ENCODE peak calls at places on chromosomes 2 and 18, in six cellular contexts. J is A673, Q is lower lobe of right lung, A is BE2C, Y is H9, I is AG09319. X is an unnamed sample.
A peak's percentile ranks its signal among the peaks of the same experiment; 100 is the strongest.

GRCh38 chr2:160934991-160935390 is 225.2 kb upstream of the TANK start:
- DNase-seq in Y (no peak), J (no peak), I (no peak), A (no peak), Q (no peak), X (no peak)

GRCh38 chr2:201118957-201119848 is 3.2 kb downstream of the CFLAR start:
- DNase-seq in I (no peak), J (peak; percentile 81), Q (no peak), A (no peak), Y (no peak), X (no peak)

GRCh38 chr2:37085731-37086147 is 1.4 kb downstream of the GPATCH11 start:
- DNase-seq in Y (no peak), A (no peak), Q (no peak), J (no peak), I (no peak), X (peak; percentile 15)

GRCh38 chr2:222535477-222535876 is 111.1 kb downstream of the SGPP2 start:
- DNase-seq in Y (no peak), J (no peak), I (no peak), A (no peak), Q (no peak), X (no peak)

GRCh38 chr2:197647961-197648690 is 27.3 kb downstream of the RFTN2 start:
- DNase-seq in J (no peak), A (no peak), Y (no peak), Q (no peak), I (no peak), X (no peak)

GRCh38 chr2:33011941-33012340 is 65.2 kb downstream of the LTBP1 start:
- DNase-seq in Y (no peak), A (no peak), Q (no peak), J (peak; percentile 29), I (no peak), X (no peak)

GRCh38 chr2:175684466-175684865 is 317.6 kb downstream of the LNPK start:
- DNase-seq in Y (no peak), I (no peak), A (no peak), Q (no peak), J (no peak), X (no peak)

GRCh38 chr2:74849228-74849892 is 15.4 kb downstream of the HK2 start:
- DNase-seq in A (no peak), I (no peak), Q (peak; percentile 76), Y (peak; percentile 34), J (no peak), X (no peak)

GRCh38 chr18:59736061-59736460 is 38.8 kb upstream of the CCBE1 start:
- DNase-seq in Q (no peak), Y (no peak), A (no peak), J (no peak), I (no peak), X (no peak)

GRCh38 chr2:46917628-46918027 is 2.0 kb upstream of the MCFD2 start:
- DNase-seq in Y (no peak), J (no peak), A (no peak), I (no peak), Q (no peak), X (no peak)

GRCh38 chr2:46913471-46914381 is 1.9 kb downstream of the MCFD2 start:
- DNase-seq in Q (no peak), A (no peak), J (no peak), Y (peak; percentile 45), I (no peak), X (no peak)

GRCh38 chr2:46915281-46915810 is at the start of gene MCFD2:
- DNase-seq in Q (peak; percentile 64), I (no peak), A (peak; percentile 58), Y (no peak), J (no peak), X (no peak)

GRCh38 chr2:46915811-46916630 is 415 bp upstream of the MCFD2 start:
- DNase-seq in A (peak; percentile 91), J (peak; percentile 93), Y (peak; percentile 86), I (peak; percentile 77), Q (peak; percentile 94), X (peak; percentile 73)

DNA sequence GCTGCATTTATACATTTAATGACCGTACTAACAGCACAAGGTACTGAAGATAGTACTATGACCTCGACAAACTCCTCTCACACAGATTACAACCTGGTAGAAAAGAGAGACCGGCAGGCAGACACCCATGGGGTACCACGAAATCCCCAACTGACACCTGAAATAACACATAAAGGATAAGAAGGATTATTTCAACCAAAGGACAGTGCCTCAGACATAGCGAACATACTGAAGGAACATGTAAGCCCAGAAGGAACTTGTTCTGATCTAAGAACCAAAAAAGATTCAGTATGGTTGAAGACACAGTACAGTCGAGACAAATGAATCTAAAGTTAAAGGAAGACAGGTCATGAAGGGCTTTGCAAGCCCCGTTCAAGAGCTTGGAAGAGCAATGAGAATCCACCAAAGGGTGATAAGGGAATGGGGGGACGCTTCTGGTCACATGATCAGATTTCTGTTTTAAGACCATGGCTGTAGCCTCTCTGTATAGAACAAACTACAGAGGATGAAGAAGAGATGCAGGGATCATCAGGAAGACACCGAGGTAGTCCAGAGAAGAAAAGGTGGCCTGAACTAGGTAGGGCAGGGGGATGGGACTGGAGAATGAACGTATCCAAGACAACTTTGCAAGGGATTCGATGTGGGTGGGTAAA is 902 bp downstream of the MCFD2 start:
- DNase-seq in J (no peak), Q (no peak), Y (no peak), A (no peak), I (no peak), X (no peak)
- TF ChIP-seq CTCF in J (no peak), Q (no peak), Y (no peak), A (no peak), I (no peak), X (no peak)

GRCh38 chr2:240745962-240746361 is 54.3 kb downstream of the AQP12A start:
- DNase-seq in I (no peak), J (no peak), A (no peak), Q (no peak), Y (no peak), X (no peak)
- TF ChIP-seq CTCF in I (no peak), J (no peak), A (no peak), Q (no peak), Y (no peak), X (no peak)

DNA sequence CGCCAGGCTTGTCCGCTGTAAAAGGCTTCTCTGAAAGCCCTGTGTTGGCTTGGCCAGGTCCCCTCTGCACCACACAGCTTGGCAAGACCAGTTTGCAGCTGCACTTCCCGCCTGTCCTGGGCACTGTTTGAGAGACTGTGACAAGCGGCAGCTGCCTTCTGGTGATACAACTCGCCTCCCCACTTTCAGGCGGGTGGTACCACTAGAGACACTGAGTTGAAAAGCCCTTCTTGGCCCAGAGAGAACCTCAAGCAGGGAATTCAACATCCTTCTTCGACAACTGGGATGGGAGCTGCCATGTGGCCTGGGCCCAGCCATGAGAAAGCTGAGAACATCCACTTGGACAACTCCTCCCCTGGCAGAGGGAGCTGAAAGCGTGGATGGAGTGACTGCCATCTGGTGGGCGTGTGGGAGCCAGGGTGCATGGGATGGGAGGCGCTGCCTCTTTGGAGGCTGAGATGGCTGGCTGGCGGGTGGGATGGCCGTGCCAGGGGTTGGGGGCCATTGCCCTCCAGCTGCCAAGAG is 125.5 kb upstream of the REV1 start:
- DNase-seq in I (no peak), Y (peak; percentile 58), Q (no peak), J (peak; percentile 36), A (no peak), X (no peak)
- TF ChIP-seq CTCF in I (no peak), Y (peak; percentile 58), Q (no peak), J (peak; percentile 47), A (peak; percentile 25), X (peak; percentile 10)

GRCh38 chr18:24770625-24771024 is 310.2 kb downstream of the HRH4 start:
- DNase-seq in Y (no peak), J (no peak), I (no peak), Q (no peak), A (no peak), X (no peak)
- TF ChIP-seq CTCF in Y (no peak), J (no peak), I (no peak), Q (no peak), A (no peak), X (no peak)

GRCh38 chr18:77702686-77703085 is 453.0 kb downstream of the GALR1 start:
- DNase-seq in Y (no peak), Q (no peak), I (no peak), J (no peak), A (peak; percentile 28), X (no peak)
- TF ChIP-seq CTCF in Y (peak; percentile 66), Q (peak; percentile 8), I (no peak), J (no peak), A (peak; percentile 46), X (peak; percentile 13)

GRCh38 chr18:5457467-5457957 is 86.3 kb downstream of the EPB41L3 start:
- DNase-seq in A (no peak), J (no peak), Y (no peak), Q (no peak), I (no peak), X (no peak)

GRCh38 chr18:5455644-5456043 is 88.2 kb downstream of the EPB41L3 start:
- DNase-seq in J (no peak), I (no peak), Y (no peak), A (no peak), Q (no peak), X (peak; percentile 75)

GRCh38 chr18:5452943-5453342 is 90.9 kb downstream of the EPB41L3 start:
- DNase-seq in Y (no peak), A (no peak), Q (no peak), J (no peak), I (no peak), X (no peak)

GRCh38 chr18:5461056-5461455 is 82.7 kb downstream of the EPB41L3 start:
- DNase-seq in Y (no peak), Q (no peak), J (no peak), A (no peak), I (no peak), X (peak; percentile 69)

GRCh38 chr18:5456577-5457466 is 87.0 kb downstream of the EPB41L3 start:
- DNase-seq in Q (no peak), I (no peak), Y (peak; percentile 42), J (peak; percentile 7), A (no peak), X (peak; percentile 88)
- TF ChIP-seq CTCF in Q (no peak), I (peak; percentile 56), Y (peak; percentile 64), J (peak; percentile 29), A (peak; percentile 13), X (peak; percentile 53)

DNA sequence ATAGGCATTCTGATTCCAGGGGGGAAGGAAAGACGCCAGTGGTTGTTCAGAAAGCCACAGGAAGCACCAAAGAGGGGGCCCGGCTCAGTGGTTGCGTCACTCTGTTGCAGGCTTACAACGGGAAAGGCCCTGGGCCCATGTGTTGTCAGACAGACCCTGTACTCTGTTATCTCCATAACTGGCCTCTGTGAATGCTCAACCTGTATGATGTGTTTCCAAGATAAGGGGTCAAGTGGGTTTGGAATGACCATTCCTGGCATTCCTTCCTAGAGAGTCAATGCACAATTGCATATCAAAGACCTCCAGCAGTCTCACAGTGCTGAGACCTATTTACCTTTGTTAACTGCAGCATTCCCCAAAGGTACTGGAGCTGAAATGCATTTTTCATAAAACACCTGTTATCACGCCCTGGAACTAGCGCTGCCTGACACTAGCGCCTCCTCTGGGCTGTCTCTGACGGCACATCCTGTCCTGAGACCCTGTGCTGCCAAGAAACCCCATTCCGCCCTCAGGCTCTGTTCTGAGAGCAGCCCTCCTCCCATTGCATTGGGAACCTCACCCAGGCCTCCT is 13.2 kb upstream of the LRRFIP1 start:
- DNase-seq in Q (no peak), I (no peak), J (no peak), Y (peak; percentile 88), A (no peak), X (no peak)
- TF ChIP-seq CTCF in Q (no peak), I (no peak), J (peak; percentile 21), Y (peak; percentile 65), A (peak; percentile 16), X (peak; percentile 41)

GRCh38 chr2:144390424-144391020 is 129.4 kb downstream of the ZEB2 start:
- DNase-seq in A (no peak), J (no peak), Y (no peak), Q (no peak), I (peak; percentile 14), X (no peak)
- TF ChIP-seq CTCF in A (no peak), J (no peak), Y (no peak), Q (no peak), I (no peak), X (no peak)

GRCh38 chr18:49628993-49629795 is 67.3 kb downstream of the LIPG start:
- DNase-seq in Y (no peak), J (no peak), A (no peak), I (no peak), Q (peak; percentile 51), X (no peak)
- TF ChIP-seq CTCF in Y (peak; percentile 70), J (peak; percentile 37), A (no peak), I (peak; percentile 12), Q (peak; percentile 21), X (peak; percentile 64)